ENCODE peak calls at places on chromosomes 16 and 17, in ten cellular contexts. R, E, Z, B, H, L, K, S, W and X are unnamed samples.
A peak's percentile ranks its signal among the peaks of the same experiment; 100 is the strongest.

GRCh38 chr17:81966343-81967243 is 5.6 kb upstream of the NOTUM start:
- DNase-seq in R (no peak), E (no peak), Z (no peak), B (no peak), H (peak; percentile 78), L (peak; percentile 69), K (no peak), S (peak; percentile 54), W (no peak), X (no peak)

GRCh38 chr16:660459-661183 is 7.3 kb upstream of the RHOT2 start:
- DNase-seq in R (peak; percentile 53), E (peak; percentile 92), Z (no peak), B (no peak), H (peak; percentile 90), L (peak; percentile 88), K (no peak), S (peak; percentile 75), W (peak; percentile 89), X (peak; percentile 95)

GRCh38 chr17:8994319-8994718 is 27.0 kb upstream of the NTN1 start:
- DNase-seq in R (peak; percentile 40), E (peak; percentile 84), Z (no peak), B (peak; percentile 13), H (peak; percentile 73), L (peak; percentile 83), K (peak; percentile 57), S (peak; percentile 79), W (peak; percentile 60), X (peak; percentile 63)

GRCh38 chr16:10675221-10675620 is 19.5 kb downstream of the TEKT5 start:
- DNase-seq in R (no peak), E (no peak), Z (no peak), B (no peak), H (no peak), L (no peak), K (no peak), S (no peak), W (no peak), X (no peak)

GRCh38 chr17:75878174-75878998 is at the start of gene TRIM47:
- DNase-seq in R (no peak), E (no peak), Z (peak; percentile 8), B (peak; percentile 55), H (peak; percentile 80), L (peak; percentile 50), K (no peak), S (no peak), W (peak; percentile 69), X (peak; percentile 42)

GRCh38 chr17:38415250-38416194 is 12.7 kb upstream of the ARHGAP23 start:
- DNase-seq in R (peak; percentile 23), E (peak; percentile 70), Z (no peak), B (peak; percentile 47), H (no peak), L (no peak), K (no peak), S (peak; percentile 19), W (peak; percentile 82), X (peak; percentile 32)

GRCh38 chr17:2259769-2260536 is 43.6 kb downstream of the SMG6 start:
- DNase-seq in R (no peak), E (peak; percentile 95), Z (no peak), B (no peak), H (no peak), L (no peak), K (peak; percentile 48), S (no peak), W (no peak), X (no peak)

GRCh38 chr16:56483394-56483793 is 32.0 kb downstream of the OGFOD1 start:
- DNase-seq in R (no peak), E (no peak), Z (no peak), B (no peak), H (no peak), L (no peak), K (no peak), S (no peak), W (no peak), X (no peak)

GRCh38 chr16:1908983-1909382 is 9.2 kb downstream of the HS3ST6 start:
- DNase-seq in R (no peak), E (no peak), Z (no peak), B (no peak), H (no peak), L (no peak), K (no peak), S (no peak), W (no peak), X (no peak)

GRCh38 chr16:51544850-51545467 is 393.9 kb upstream of the SALL1 start:
- DNase-seq in R (no peak), E (no peak), Z (no peak), B (no peak), H (no peak), L (peak; percentile 29), K (no peak), S (no peak), W (no peak), X (no peak)

GRCh38 chr17:31417051-31417792 is 25.7 kb downstream of the RAB11FIP4 start:
- DNase-seq in R (no peak), E (no peak), Z (no peak), B (no peak), H (no peak), L (no peak), K (no peak), S (no peak), W (no peak), X (no peak)

GRCh38 chr16:51155199-51155607 is 4.1 kb upstream of the SALL1 start:
- DNase-seq in R (no peak), E (no peak), Z (no peak), B (no peak), H (no peak), L (peak; percentile 76), K (no peak), S (peak; percentile 20), W (peak; percentile 23), X (no peak)

GRCh38 chr17:45061606-45062205 is 589 bp downstream of the NMT1 start:
- DNase-seq in R (no peak), E (no peak), Z (no peak), B (no peak), H (no peak), L (no peak), K (no peak), S (no peak), W (no peak), X (no peak)

GRCh38 chr16:58882292-58882691 is 148.2 kb upstream of the GOT2 start:
- DNase-seq in R (no peak), E (peak; percentile 58), Z (peak; percentile 66), B (no peak), H (no peak), L (no peak), K (no peak), S (no peak), W (no peak), X (no peak)

GRCh38 chr16:86713021-86713631 is 134.8 kb downstream of the FOXL1 start:
- DNase-seq in R (no peak), E (no peak), Z (no peak), B (no peak), H (no peak), L (no peak), K (no peak), S (no peak), W (no peak), X (no peak)

GRCh38 chr17:4161560-4162221 is 18.7 kb downstream of the CYB5D2 start:
- DNase-seq in R (no peak), E (no peak), Z (no peak), B (no peak), H (no peak), L (no peak), K (no peak), S (no peak), W (no peak), X (no peak)

GRCh38 chr17:47714773-47715396 is 18.2 kb upstream of the TBX21 start:
- DNase-seq in R (no peak), E (peak; percentile 83), Z (no peak), B (no peak), H (no peak), L (no peak), K (no peak), S (no peak), W (no peak), X (no peak)

GRCh38 chr17:8372422-8372821 is 4.1 kb downstream of the KRABD2 start:
- DNase-seq in R (no peak), E (no peak), Z (no peak), B (no peak), H (no peak), L (no peak), K (no peak), S (no peak), W (no peak), X (no peak)